ENCODE peak calls at places on chromosomes 3 and 15, in seven cellular contexts. L is HepG2, A is K562, F is HCT116, H is SK-N-SH, M is Panc1, B is H1. Y is an unnamed sample.

GRCh38 chr3:23602895-23603443 is 202.8 kb upstream of the UBE2E1 start:
- DNase-seq in H (no peak), F (no peak), B (peak), M (no peak), L (no peak), A (no peak), Y (no peak)

GRCh38 chr15:63895194-63895593 is 61.4 kb upstream of the HERC1 start:
- DNase-seq in L (no peak), H (no peak), F (no peak), B (no peak), A (peak), M (no peak), Y (no peak)

GRCh38 chr3:171380711-171381435 is 79.3 kb downstream of the TNIK start:
- DNase-seq in A (no peak), M (no peak), F (no peak), L (no peak), B (no peak), H (no peak), Y (no peak)

GRCh38 chr15:60554494-60554893 is 75.6 kb upstream of the ICE2 start:
- DNase-seq in A (no peak), L (no peak), B (no peak), F (no peak), H (no peak), M (no peak), Y (no peak)

GRCh38 chr3:105274958-105275357 is 91.8 kb upstream of the ALCAM start:
- DNase-seq in A (no peak), F (no peak), B (no peak), H (no peak), L (no peak), M (no peak), Y (no peak)

GRCh38 chr15:39025331-39025730 is 460.7 kb upstream of the RASGRP1 start:
- DNase-seq in L (no peak), H (no peak), A (no peak), M (no peak), F (no peak), B (no peak), Y (no peak)

GRCh38 chr3:2204054-2204453 is 105.4 kb downstream of the CNTN4 start:
- DNase-seq in H (no peak), B (no peak), F (no peak), A (no peak), M (no peak), L (no peak), Y (no peak)

GRCh38 chr3:142976621-142977398 is 13.3 kb upstream of the PAQR9 start:
- DNase-seq in L (peak), A (peak), H (peak), F (peak), M (peak), B (no peak), Y (no peak)

GRCh38 chr3:55305714-55306485 is 181.2 kb downstream of the WNT5A start:
- DNase-seq in F (no peak), H (no peak), A (no peak), M (no peak), B (no peak), L (no peak), Y (no peak)

GRCh38 chr15:60932051-60932915 is 296.8 kb downstream of the RORA start:
- DNase-seq in H (no peak), A (no peak), M (no peak), F (peak), L (no peak), B (no peak), Y (no peak)

GRCh38 chr15:62344806-62345539 is 179.9 kb upstream of the C2CD4B start:
- DNase-seq in L (peak), F (peak), H (peak), M (peak), A (peak), B (peak), Y (peak)

GRCh38 chr3:181722156-181722555 is 10.4 kb downstream of the SOX2 start:
- DNase-seq in M (no peak), L (no peak), A (no peak), F (no peak), H (no peak), B (peak), Y (no peak)

GRCh38 chr3:71129611-71130515 is 453.7 kb downstream of the FOXP1 start:
- DNase-seq in B (no peak), H (no peak), F (no peak), L (no peak), M (no peak), A (no peak), Y (no peak)

GRCh38 chr3:94082412-94082937 is 19.6 kb downstream of the NSUN3 start:
- DNase-seq in F (no peak), B (no peak), M (no peak), L (no peak), H (no peak), A (no peak), Y (no peak)

GRCh38 chr3:186150234-186150830 is 41.4 kb upstream of the ETV5 start:
- DNase-seq in L (no peak), H (no peak), A (no peak), F (no peak), B (no peak), M (no peak), Y (no peak)
- TF ChIP-seq SIN3A in L (no peak), H (no peak), A (no peak), F (no peak), B (no peak), M (no peak), Y (no peak)

GRCh38 chr3:4716231-4716630 is 223.1 kb downstream of the ITPR1 start:
- DNase-seq in F (no peak), M (no peak), H (no peak), A (no peak), L (no peak), B (no peak), Y (no peak)

GRCh38 chr3:4716731-4717362 is 223.7 kb downstream of the ITPR1 start:
- DNase-seq in A (no peak), M (no peak), H (no peak), L (no peak), F (no peak), B (no peak), Y (no peak)

GRCh38 chr3:4719011-4719649 is 226.0 kb downstream of the ITPR1 start:
- DNase-seq in M (no peak), F (no peak), B (no peak), H (no peak), A (no peak), L (no peak), Y (no peak)

GRCh38 chr3:4717363-4717740 is 224.2 kb downstream of the ITPR1 start:
- DNase-seq in F (no peak), B (no peak), H (no peak), M (no peak), A (no peak), L (no peak), Y (no peak)

GRCh38 chr3:4718179-4718736 is 225.1 kb downstream of the ITPR1 start:
- DNase-seq in M (no peak), H (no peak), L (no peak), A (no peak), F (no peak), B (no peak), Y (no peak)
- TF ChIP-seq SIN3A in M (no peak), H (no peak), L (no peak), A (no peak), F (no peak), B (no peak), Y (no peak)

GRCh38 chr3:15359677-15360397 is 27.5 kb upstream of the SH3BP5 start:
- DNase-seq in M (no peak), F (no peak), L (no peak), B (no peak), H (no peak), A (no peak), Y (no peak)
- TF ChIP-seq SIN3A in M (no peak), F (no peak), L (no peak), B (no peak), H (no peak), A (no peak), Y (no peak)

DNA sequence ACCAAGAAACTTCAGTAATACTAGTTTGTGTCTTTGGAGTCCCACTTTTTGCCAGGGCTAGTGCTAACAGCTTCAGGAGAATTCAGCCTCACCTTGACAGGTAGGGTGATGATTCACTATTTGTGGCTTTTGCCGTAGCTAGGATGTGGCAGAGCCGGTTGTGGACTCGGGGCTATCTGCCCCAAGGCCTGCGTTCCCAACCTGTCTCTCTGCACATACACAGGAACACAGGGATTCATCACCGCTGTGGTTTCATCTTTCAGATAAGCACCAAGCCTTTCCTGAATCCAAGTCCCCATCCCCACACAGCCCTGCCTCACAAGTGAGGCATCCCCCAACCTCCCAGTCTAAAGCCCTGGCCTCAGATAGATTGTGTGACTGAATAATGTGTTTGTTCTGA is 45.2 kb upstream of the POLG start:
- DNase-seq in B (no peak), L (no peak), M (no peak), H (no peak), F (no peak), A (no peak), Y (no peak)
- TF ChIP-seq SIN3A in B (no peak), L (no peak), M (no peak), H (no peak), F (no peak), A (no peak), Y (no peak)

DNA sequence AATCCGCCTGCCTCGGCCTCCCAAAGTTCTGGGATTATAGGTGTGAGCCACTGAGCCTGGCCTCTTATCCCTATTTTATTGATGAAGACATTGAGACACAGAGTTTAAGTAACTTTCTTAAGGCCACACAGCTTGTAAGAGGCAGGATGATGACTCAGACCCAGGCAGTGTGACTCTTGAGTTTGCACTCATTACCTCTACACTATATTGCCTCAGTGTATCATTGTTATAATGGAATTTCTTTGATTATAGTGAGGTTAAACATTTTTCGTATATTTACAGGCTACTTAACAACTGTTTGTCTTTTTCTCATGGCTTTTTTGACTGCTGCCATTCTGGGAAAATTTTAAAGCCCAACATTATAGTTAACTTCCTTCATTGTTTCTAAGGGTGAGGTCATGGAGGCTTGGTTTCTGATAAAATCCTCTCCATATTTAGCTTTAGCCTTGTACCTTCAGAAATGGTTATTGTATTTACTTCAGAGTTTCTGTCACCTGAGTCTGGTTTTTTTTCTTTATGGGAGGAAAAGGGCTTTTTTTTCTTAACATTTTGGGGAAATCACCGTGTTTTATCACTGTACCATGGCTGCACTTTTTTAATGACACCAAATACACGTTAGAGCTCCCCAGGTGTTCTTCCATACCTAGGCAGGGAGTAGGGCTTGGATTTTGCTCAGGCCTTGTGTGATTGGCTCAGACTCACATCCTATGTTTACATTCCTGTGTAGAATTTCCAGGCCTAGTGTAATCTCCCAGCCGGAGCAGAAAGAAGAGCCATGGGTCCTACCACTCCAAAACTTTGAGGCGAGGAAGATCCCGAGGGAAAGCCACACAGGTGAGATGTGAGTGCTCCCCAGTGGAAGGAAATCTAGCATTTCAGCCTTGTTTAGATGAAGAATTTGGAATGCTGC is 6.3 kb downstream of the ZNF774 start:
- DNase-seq in H (no peak), B (no peak), L (no peak), M (no peak), F (no peak), A (no peak), Y (no peak)
- TF ChIP-seq SIN3A in H (no peak), B (no peak), L (no peak), M (no peak), F (no peak), A (no peak), Y (no peak)

DNA sequence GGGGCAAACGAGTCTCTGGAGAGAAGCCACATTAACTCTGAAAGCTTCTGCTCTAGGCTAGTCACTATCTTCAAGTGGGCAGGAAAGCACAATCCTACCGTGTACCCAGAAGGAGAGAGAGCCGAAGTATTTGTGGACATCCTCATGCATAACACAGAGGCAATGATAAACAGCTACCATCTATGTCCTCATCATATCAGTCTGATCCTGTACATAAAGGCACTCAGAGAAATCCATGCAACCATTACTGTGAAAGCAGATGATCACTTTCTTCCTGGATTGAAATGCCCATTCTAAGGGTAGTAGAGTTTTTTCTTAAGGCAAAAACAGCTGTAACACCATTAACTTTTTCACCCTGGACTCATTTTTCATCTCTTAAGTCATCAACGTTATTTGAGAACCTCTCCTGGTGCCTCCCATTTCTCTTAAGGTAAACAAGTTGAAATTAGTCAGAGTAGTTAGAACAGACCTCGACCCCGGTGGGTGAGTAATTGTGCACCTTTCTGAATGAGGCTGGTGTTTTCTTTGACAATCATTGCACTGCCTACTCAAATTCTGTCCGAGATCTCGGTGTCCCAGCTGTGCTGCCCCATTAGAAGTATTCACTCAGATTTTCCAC is 327.4 kb downstream of the SHQ1 start:
- DNase-seq in M (no peak), L (peak), B (no peak), F (peak), H (no peak), A (no peak), Y (no peak)
- TF ChIP-seq SIN3A in M (no peak), L (no peak), B (no peak), F (no peak), H (no peak), A (no peak), Y (no peak)

DNA sequence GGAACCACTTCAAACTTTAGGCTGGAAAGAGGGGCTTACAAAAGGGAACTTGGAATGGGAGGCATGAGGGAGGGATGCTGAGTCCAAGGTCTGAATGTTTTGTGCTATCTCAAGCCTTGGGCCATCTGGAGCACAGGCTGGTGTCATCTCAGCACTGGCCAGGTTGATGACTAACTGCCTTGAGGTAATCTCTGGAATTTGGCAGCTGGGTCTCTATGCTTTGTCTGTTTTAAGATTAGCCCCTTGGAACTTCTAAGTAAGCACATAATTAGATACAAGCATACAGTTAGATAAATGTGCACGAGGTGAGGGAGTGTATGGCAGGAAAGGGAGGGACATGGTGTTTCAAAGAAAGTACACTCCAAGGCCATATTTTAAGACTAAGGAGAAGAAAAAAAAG is 252.4 kb upstream of the CCDC54 start:
- DNase-seq in F (no peak), M (no peak), L (no peak), H (no peak), B (no peak), A (no peak), Y (no peak)
- TF ChIP-seq SIN3A in F (no peak), M (no peak), L (no peak), H (no peak), B (no peak), A (no peak), Y (no peak)

DNA sequence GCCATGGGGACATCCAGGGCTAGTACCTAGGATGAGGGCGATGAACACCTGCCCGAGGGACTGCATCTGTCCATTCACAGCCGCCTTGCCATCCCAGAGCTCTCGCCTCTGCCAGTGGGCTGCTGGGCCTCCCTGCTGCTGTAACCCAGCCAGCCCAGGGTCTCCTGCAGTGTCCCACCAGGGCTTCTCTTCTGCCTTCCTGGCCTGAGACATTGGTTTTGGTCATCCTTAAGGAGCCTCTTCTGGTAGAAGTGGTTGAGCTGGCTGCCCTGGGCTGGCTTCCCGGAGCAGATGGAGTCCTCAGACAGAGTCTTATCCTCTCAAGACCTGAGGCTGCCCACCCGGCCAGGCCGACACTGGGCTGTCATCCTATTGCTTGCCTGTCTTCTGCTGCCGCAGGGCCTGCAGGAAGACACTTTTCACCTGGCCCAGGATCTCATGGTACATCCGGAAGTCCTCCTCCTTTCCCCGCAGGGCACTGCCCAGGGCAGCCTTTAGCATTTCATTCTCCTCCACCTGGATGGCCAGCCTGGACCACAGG is 6.1 kb upstream of the HHATL start:
- DNase-seq in F (no peak), M (no peak), A (no peak), H (no peak), B (no peak), L (no peak), Y (no peak)
- TF ChIP-seq SIN3A in F (no peak), M (no peak), A (no peak), H (no peak), B (no peak), L (no peak), Y (no peak)

GRCh38 chr15:26038693-26039092 is 175.6 kb upstream of the ATP10A start:
- DNase-seq in B (peak), L (no peak), F (no peak), A (no peak), M (no peak), H (peak), Y (no peak)
- TF ChIP-seq SIN3A in B (no peak), L (no peak), F (no peak), A (no peak), M (no peak), H (no peak), Y (no peak)

GRCh38 chr3:27467545-27467944 is 16.6 kb downstream of the SLC4A7 start:
- DNase-seq in H (peak), M (no peak), A (no peak), B (no peak), L (peak), F (no peak), Y (no peak)
- TF ChIP-seq SIN3A in H (no peak), M (no peak), A (no peak), B (no peak), L (no peak), F (no peak), Y (no peak)